ENCODE peak calls at places on chromosomes 1 and 21, in six cellular contexts. B, E, M, D, Y and P are unnamed samples.

GRCh38 chr1:50271968-50272578 is 151.2 kb downstream of the DMRTA2 start:
- DNase-seq in Y (peak; percentile 85), E (peak; percentile 54), D (peak; percentile 2), B (no peak), M (peak; percentile 60), P (no peak)

GRCh38 chr1:89987170-89987819 is 7.6 kb upstream of the ZNF326 start:
- DNase-seq in B (peak; percentile 76), Y (peak; percentile 77), E (no peak), D (peak; percentile 69), M (peak; percentile 78), P (peak; percentile 69)

GRCh38 chr1:192945417-192946130 is 113.6 kb downstream of the UCHL5 start:
- DNase-seq in M (no peak), E (no peak), D (no peak), Y (no peak), B (no peak), P (no peak)

GRCh38 chr1:180533571-180533987 is 25.2 kb upstream of the OVAAL start:
- DNase-seq in E (peak; percentile 73), M (peak; percentile 85), B (no peak), D (peak; percentile 43), Y (peak; percentile 91), P (peak; percentile 40)

GRCh38 chr1:80918365-80918764 is 882.4 kb upstream of the ADGRL2 start:
- DNase-seq in M (no peak), B (no peak), E (no peak), D (no peak), Y (no peak), P (no peak)

GRCh38 chr1:55044617-55045397 is 5.5 kb downstream of the PCSK9 start:
- DNase-seq in E (no peak), M (no peak), B (no peak), D (no peak), Y (no peak), P (no peak)

GRCh38 chr1:39675220-39675619 is 3.3 kb upstream of the NT5C1A start:
- DNase-seq in D (no peak), E (no peak), B (no peak), M (no peak), Y (no peak), P (no peak)

GRCh38 chr21:28337319-28337718 is 655.4 kb downstream of the LTN1 start:
- DNase-seq in M (no peak), B (no peak), E (no peak), D (no peak), Y (no peak), P (no peak)

GRCh38 chr1:1024421-1025415 is 4.8 kb downstream of the AGRN start:
- DNase-seq in E (peak; percentile 88), M (no peak), Y (peak; percentile 95), B (peak; percentile 91), D (no peak), P (peak; percentile 8)

GRCh38 chr1:10109372-10109771 is 76.6 kb downstream of the UBE4B start:
- DNase-seq in E (no peak), M (no peak), Y (no peak), D (no peak), B (no peak), P (no peak)
- H3K27ac ChIP-seq in E (no peak overlapping the region), M (no peak overlapping the region), Y (no peak overlapping the region), D (no peak overlapping the region), B (peak overlapping the region; percentile 82), P (no peak overlapping the region)

GRCh38 chr1:21541330-21541729 is 32.1 kb downstream of the ALPL start:
- DNase-seq in Y (no peak), E (no peak), B (no peak), D (no peak), M (no peak), P (no peak)
- H3K27ac ChIP-seq in Y (no peak overlapping the region), E (no peak overlapping the region), B (no peak overlapping the region), D (no peak overlapping the region), M (no peak overlapping the region), P (no peak overlapping the region)

DNA sequence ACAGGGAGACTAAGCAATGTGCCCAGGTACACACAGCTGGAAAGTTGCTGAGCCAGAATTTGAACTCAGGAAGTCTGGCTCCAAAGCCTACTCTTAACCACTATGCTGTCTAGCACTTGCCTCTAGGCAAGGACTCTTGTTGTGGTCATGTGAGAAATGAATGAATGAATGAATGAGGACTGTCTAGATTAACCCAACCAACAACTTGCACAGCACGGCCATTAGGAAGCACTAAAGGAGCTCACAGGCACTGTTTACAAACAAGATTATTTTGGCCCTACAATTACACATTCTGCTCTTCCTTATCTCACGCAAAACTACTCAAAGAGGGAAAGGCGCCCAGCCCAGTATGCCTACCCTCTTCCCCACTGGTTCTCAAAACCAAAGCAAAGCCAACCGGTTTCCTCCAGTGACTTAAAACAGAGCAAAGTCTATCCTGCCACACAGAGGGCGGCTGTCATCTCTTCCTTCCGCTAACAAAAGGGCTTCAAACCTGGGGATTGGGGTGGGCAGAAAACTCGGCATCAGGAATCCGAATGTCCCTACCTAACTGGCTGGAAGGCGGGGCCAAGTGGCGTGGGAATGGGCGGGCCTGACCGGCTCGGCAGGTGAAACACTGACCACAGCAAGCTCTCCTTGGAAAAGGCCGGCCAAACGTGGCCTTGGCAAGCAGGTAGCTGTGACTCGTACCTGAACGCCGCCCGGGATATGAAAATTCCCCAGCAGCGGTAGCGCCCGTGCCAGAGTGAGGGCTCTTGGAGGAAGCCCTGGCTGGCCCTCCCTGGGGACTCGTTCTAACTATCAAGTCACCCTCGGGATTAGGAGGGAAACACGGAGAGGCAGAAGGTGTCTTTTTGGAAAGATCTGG is 948 bp downstream of the STK40 start:
- DNase-seq in M (peak; percentile 87), E (peak; percentile 90), B (peak; percentile 83), D (no peak), Y (peak; percentile 86), P (peak; percentile 32)
- H3K27ac ChIP-seq in M (peak overlapping the region; percentile 97), E (peak overlapping the region; percentile 97), B (peak overlapping the region; percentile 99), D (peak overlapping the region; percentile 99), Y (peak overlapping the region; percentile 66), P (peak overlapping the region; percentile 97)

DNA sequence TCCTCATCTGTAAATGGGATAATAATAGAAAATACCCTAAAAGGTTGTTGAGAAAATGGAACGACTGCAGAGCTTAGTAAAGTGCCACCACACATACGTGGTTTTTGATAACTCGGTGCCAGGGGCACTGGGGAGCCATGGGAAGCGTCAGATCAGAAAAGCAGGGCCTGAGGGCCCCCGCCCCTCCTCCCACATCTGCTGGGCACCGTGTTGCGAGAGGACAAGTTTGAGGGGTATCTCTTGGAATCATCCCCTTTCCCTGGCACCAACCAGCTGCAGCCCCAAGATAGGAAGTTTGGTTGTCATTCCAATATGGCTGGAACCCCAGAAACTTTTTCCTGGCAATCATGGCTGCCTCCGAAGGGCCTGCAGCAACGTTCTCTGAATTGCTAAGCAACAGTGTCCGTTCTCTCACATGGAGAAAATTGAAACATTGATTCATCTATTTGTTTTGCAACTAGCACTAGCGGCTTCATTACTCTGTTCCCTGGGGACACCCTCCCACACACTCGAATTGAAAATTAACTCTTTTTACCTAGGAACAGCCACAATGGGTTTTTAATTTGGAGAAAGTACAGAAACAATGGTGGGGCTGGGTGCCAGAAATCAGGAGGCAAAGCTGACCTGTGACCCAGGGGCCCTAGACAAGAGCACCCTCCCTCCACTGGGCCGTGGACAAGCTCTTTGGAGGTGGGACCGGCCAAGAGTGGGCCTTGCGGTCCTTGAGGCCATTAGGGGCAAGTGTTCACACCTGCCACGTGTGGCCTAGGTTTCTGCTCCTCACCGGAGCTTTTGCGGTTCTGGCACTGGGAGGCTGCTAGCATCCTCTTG is 190.0 kb upstream of the VAMP3 start:
- DNase-seq in Y (no peak), M (no peak), E (peak; percentile 36), B (no peak), D (peak; percentile 36), P (no peak)
- H3K27ac ChIP-seq in Y (no peak overlapping the region), M (no peak overlapping the region), E (no peak overlapping the region), B (no peak overlapping the region), D (no peak overlapping the region), P (no peak overlapping the region)

GRCh38 chr1:235008239-235008638 is 120.4 kb downstream of the TOMM20 start:
- DNase-seq in B (no peak), Y (no peak), D (no peak), E (no peak), M (no peak), P (no peak)

GRCh38 chr1:235009074-235009473 is 119.6 kb downstream of the TOMM20 start:
- DNase-seq in M (peak; percentile 40), Y (peak; percentile 15), B (no peak), D (no peak), E (no peak), P (no peak)

GRCh38 chr1:235011064-235011598 is 117.5 kb downstream of the TOMM20 start:
- DNase-seq in Y (peak; percentile 38), D (no peak), M (peak; percentile 51), E (no peak), B (no peak), P (no peak)

GRCh38 chr1:235011599-235012435 is 116.8 kb downstream of the TOMM20 start:
- DNase-seq in E (peak; percentile 73), M (peak; percentile 94), D (peak; percentile 100), B (peak; percentile 98), Y (peak; percentile 44), P (peak; percentile 90)

DNA sequence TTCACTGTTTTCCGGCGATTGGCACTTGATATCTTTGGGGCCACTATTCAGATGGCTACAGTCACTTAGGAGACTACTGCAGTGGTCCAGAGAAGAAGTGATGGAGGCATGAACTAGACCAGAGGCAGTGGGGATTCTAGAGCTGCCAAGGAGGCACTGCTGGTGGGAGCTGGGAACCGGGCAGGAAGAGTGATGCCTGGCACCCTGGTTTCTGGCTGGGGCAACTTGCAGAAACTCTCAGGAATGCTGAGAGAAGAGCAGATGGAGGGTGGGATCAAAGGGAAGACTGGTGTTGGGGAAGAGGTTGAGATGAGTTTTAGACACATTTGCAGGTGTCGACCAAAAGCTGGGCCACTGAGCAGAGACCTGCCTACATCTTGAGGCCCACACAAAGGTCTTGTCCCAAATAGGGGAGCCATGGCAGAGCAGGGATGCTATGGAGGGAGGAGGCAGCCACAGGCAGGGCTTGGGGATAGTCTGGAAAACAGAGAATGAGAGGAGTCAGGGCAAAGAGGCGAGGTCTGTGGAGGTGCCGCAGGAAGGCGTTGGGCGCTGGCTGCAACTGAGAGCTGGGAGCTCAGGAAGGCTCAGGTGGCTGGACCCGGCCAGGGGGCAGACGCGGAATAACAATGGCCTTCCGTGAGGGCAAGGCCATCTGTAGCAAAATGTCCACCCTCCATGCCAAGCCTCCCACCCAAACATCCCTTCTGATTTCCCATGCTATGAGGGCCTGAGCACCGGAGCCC is 118.9 kb downstream of the TOMM20 start:
- DNase-seq in E (no peak), B (no peak), D (no peak), Y (peak; percentile 24), M (peak; percentile 43), P (no peak)
- H3K27ac ChIP-seq in E (no peak overlapping the region), B (no peak overlapping the region), D (no peak overlapping the region), Y (no peak overlapping the region), M (no peak overlapping the region), P (no peak overlapping the region)